ENCODE peak calls at places on chromosomes 13 and 19, in seven cellular contexts. P is CD8-positive, alpha-beta T cell; C is astrocyte of the cerebellum; S is right cardiac atrium; W is CD4-positive, alpha-beta memory T cell; R is cardiac muscle cell; L is fibroblast of mammary gland. E is an unnamed sample.

GRCh38 chr13:51781246-51782022 is 22.5 kb downstream of the DHRS12 start:
- DNase-seq in C (no peak), P (no peak), S (no peak), L (no peak), R (peak), W (no peak), E (peak)

GRCh38 chr13:79861731-79862130 is 380.8 kb downstream of the NDFIP2 start:
- DNase-seq in C (no peak), L (no peak), W (no peak), P (no peak), S (no peak), R (no peak), E (no peak)

GRCh38 chr13:71866173-71867091 is 572 bp downstream of the DACH1 start:
- DNase-seq in S (peak), C (no peak), P (no peak), L (no peak), R (peak), W (no peak), E (no peak)

GRCh38 chr19:50500060-50500752 is 10.8 kb downstream of the JOSD2 start:
- DNase-seq in S (peak), W (no peak), C (no peak), R (no peak), P (no peak), L (no peak), E (no peak)

GRCh38 chr13:37475966-37476365 is 122.6 kb downstream of the POSTN start:
- DNase-seq in R (no peak), P (no peak), C (no peak), S (no peak), L (no peak), W (no peak), E (no peak)

GRCh38 chr13:77751513-77752456 is 54.3 kb downstream of the SLAIN1 start:
- DNase-seq in L (peak), C (peak), P (peak), R (peak), W (peak), S (no peak), E (peak)

GRCh38 chr19:55486043-55486970 is 1.3 kb downstream of the NAT14 start:
- DNase-seq in W (no peak), P (no peak), C (no peak), S (no peak), R (no peak), L (peak), E (no peak)

GRCh38 chr13:47420568-47420967 is 523.7 kb upstream of the HTR2A start:
- DNase-seq in C (no peak), S (no peak), W (no peak), L (peak), R (no peak), P (no peak), E (no peak)

GRCh38 chr13:68369739-68370138 is 1139.6 kb upstream of the PCDH9 start:
- DNase-seq in W (no peak), S (no peak), P (no peak), C (peak), L (no peak), R (no peak), E (no peak)

GRCh38 chr19:5967994-5968430 is 9.9 kb downstream of the RANBP3 start:
- DNase-seq in W (peak), L (peak), C (peak), P (peak), R (peak), S (peak), E (peak)

GRCh38 chr13:59521549-59521948 is 642.2 kb downstream of the DIAPH3 start:
- DNase-seq in C (no peak), L (no peak), R (no peak), W (no peak), S (no peak), P (no peak), E (no peak)

GRCh38 chr19:18785179-18786124 is 5.7 kb downstream of the COMP start:
- DNase-seq in R (peak), P (peak), C (no peak), L (peak), W (no peak), S (peak), E (peak)

GRCh38 chr19:750640-751423 is at the start of gene MISP:
- DNase-seq in R (no peak), W (no peak), S (no peak), P (no peak), C (no peak), L (no peak), E (no peak)

GRCh38 chr19:50320051-50320450 is 9.1 kb downstream of the KCNC3 start:
- DNase-seq in L (no peak), P (no peak), R (no peak), W (no peak), S (no peak), C (no peak), E (no peak)

GRCh38 chr13:27082325-27082724 is 89.3 kb downstream of the USP12 start:
- DNase-seq in P (no peak), L (no peak), R (peak), S (no peak), C (no peak), W (no peak), E (peak)

GRCh38 chr13:90968510-90968909 is 379.0 kb upstream of the MIR17HG start:
- DNase-seq in C (no peak), P (no peak), S (no peak), L (peak), W (no peak), R (peak), E (peak)

GRCh38 chr19:1816530-1817298 is 4.6 kb upstream of the ATP8B3 start:
- DNase-seq in C (no peak), R (no peak), S (no peak), L (no peak), P (no peak), W (no peak), E (no peak)

GRCh38 chr13:20713751-20714150 is 10.3 kb downstream of the IL17D start:
- DNase-seq in P (no peak), L (peak), R (peak), C (no peak), S (peak), W (no peak), E (no peak)

GRCh38 chr13:73222627-73223026 is 163.8 kb downstream of the KLF5 start:
- DNase-seq in W (no peak), L (no peak), C (no peak), P (no peak), S (no peak), R (no peak), E (no peak)

GRCh38 chr13:103941506-103942148 is 875.4 kb upstream of the SLC10A2 start:
- DNase-seq in W (no peak), S (no peak), L (no peak), R (peak), C (no peak), P (no peak), E (no peak)

GRCh38 chr19:23698711-23699520 is 11.9 kb upstream of the ZNF675 start:
- DNase-seq in R (no peak), C (no peak), P (no peak), S (no peak), L (no peak), W (no peak), E (no peak)

GRCh38 chr19:18743281-18743825 is 47.8 kb downstream of the COMP start:
- DNase-seq in W (no peak), P (no peak), S (peak), L (no peak), R (peak), C (peak), E (no peak)

GRCh38 chr19:31955884-31956283 is 389.5 kb upstream of the ZNF507 start:
- DNase-seq in S (no peak), R (no peak), L (no peak), P (no peak), C (no peak), W (no peak), E (no peak)

GRCh38 chr19:18339703-18340102 is 695 bp upstream of the PGPEP1 start:
- DNase-seq in S (no peak), R (no peak), L (peak), P (no peak), W (no peak), C (no peak), E (no peak)

GRCh38 chr19:4759388-4760284 is 31.9 kb upstream of the FEM1A start:
- DNase-seq in W (peak), L (peak), P (peak), C (peak), R (peak), S (peak), E (no peak)

GRCh38 chr13:83150616-83151307 is 731.5 kb downstream of the SLITRK1 start:
- DNase-seq in L (peak), P (no peak), W (no peak), R (peak), C (no peak), S (no peak), E (no peak)

GRCh38 chr19:48913114-48913513 is 13.0 kb downstream of the NUCB1 start:
- DNase-seq in R (no peak), S (no peak), C (no peak), P (no peak), W (peak), L (no peak), E (no peak)

GRCh38 chr19:4380254-4380727 is 20.1 kb downstream of the SH3GL1 start:
- DNase-seq in R (no peak), L (no peak), C (no peak), W (peak), P (peak), S (peak), E (no peak)

GRCh38 chr19:55676384-55676783 is 1.4 kb downstream of the EPN1 start:
- DNase-seq in C (no peak), R (peak), P (no peak), W (no peak), L (peak), S (no peak), E (no peak)

GRCh38 chr19:4575978-4576933 is 16.8 kb upstream of the SEMA6B start:
- DNase-seq in P (peak), S (peak), C (no peak), L (peak), W (peak), R (peak), E (peak)

GRCh38 chr13:93740334-93740733 is 513.7 kb downstream of the GPC6 start:
- DNase-seq in P (no peak), W (no peak), L (no peak), C (no peak), R (no peak), S (no peak), E (no peak)

GRCh38 chr13:61170791-61171330 is 244.8 kb downstream of the PCDH20 start:
- DNase-seq in S (no peak), P (no peak), R (no peak), W (no peak), L (no peak), C (no peak), E (no peak)

DNA sequence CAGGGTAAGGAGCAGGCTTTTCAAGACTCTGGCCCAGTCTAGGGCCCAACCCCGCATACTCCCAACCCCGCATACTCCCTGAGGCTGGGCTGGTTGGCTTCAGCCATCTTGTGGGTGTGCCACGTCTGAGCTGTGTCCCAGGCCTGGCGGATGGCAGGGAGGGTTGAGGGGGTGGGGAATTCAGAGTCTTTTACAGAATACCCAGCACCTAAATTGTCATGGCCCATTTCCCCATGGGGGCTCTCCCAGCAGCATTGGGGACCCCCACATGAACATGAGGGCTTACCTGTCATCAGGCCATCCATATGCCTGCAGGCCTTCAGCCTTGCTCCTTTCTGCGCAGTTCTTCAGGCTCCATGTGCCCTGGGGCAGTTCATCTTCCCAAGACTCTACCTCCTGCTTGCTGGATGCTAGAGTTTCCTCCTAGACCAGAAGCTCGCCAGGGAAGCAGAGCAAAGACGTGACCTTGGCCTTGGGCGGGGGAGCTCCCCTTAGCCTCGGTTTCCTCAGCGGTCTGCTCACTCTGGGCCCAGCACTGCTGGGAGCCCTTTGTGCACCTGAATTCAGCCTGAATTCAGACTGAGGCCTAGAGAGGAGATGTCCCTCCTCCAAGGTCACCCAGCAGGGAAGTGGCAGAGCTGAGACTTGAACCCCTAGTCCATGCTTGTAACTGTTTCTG is 9.2 kb downstream of the PPP5C start:
- DNase-seq in L (no peak), S (no peak), R (no peak), W (no peak), C (no peak), P (no peak), E (no peak)
- H3K4me3 ChIP-seq in L (no peak), S (no peak), R (no peak), W (no peak), C (no peak), P (no peak), E (no peak)

GRCh38 chr19:39380521-39381502 is 10.1 kb downstream of the PAF1 start:
- DNase-seq in L (no peak), C (no peak), P (no peak), R (no peak), S (no peak), W (no peak), E (no peak)
- H3K4me3 ChIP-seq in L (no peak), C (no peak), P (no peak), R (no peak), S (no peak), W (no peak), E (no peak)

GRCh38 chr13:23572836-23573235 is 2.6 kb downstream of the TNFRSF19 start:
- DNase-seq in P (no peak), L (no peak), S (no peak), W (no peak), R (no peak), C (no peak), E (no peak)
- H3K4me3 ChIP-seq in P (no peak), L (no peak), S (peak), W (no peak), R (peak), C (no peak), E (no peak)

GRCh38 chr19:8240274-8241229 is 31.4 kb downstream of the CERS4 start:
- DNase-seq in W (peak), L (peak), P (peak), C (peak), S (peak), R (peak), E (no peak)

GRCh38 chr19:8242212-8242821 is 33.1 kb downstream of the CERS4 start:
- DNase-seq in C (no peak), W (no peak), R (no peak), L (no peak), P (no peak), S (no peak), E (no peak)

GRCh38 chr19:8239528-8240273 is 30.5 kb downstream of the CERS4 start:
- DNase-seq in L (no peak), W (no peak), S (no peak), C (no peak), R (no peak), P (no peak), E (no peak)

GRCh38 chr19:8243146-8243545 is 34.0 kb downstream of the CERS4 start:
- DNase-seq in L (no peak), P (no peak), C (no peak), W (no peak), S (no peak), R (no peak), E (no peak)

GRCh38 chr19:8241646-8242045 is 32.5 kb downstream of the CERS4 start:
- DNase-seq in R (no peak), C (no peak), S (no peak), W (no peak), L (no peak), P (no peak), E (no peak)
- H3K4me3 ChIP-seq in R (no peak), C (no peak), S (no peak), W (no peak), L (no peak), P (no peak), E (no peak)